ENCODE peak calls at places on chromosomes 16 and 17, in five cellular contexts. X is CD4-positive, alpha-beta T cell; W is cardiac fibroblast; B is left ventricle myocardium inferior; A is mesothelial cell of epicardium. P is an unnamed sample.
A peak's percentile ranks its signal among the peaks of the same experiment; 100 is the strongest.

GRCh38 chr17:373616-374225 is 21.1 kb upstream of the RPH3AL start:
- DNase-seq in X (no peak), W (no peak), B (peak; percentile 46), A (no peak), P (no peak)

GRCh38 chr17:28500712-28501379 is 5.3 kb upstream of the FOXN1 start:
- DNase-seq in X (no peak), W (no peak), B (no peak), A (no peak), P (no peak)

GRCh38 chr16:1486551-1487390 is 2.0 kb downstream of the PTX4 start:
- DNase-seq in X (no peak), W (no peak), B (no peak), A (no peak), P (peak; percentile 71)

GRCh38 chr17:7380855-7381683 is at the start of gene TNK1:
- DNase-seq in X (no peak), W (no peak), B (peak; percentile 48), A (no peak), P (no peak)

GRCh38 chr16:26317885-26318284 is 626.1 kb downstream of the HS3ST4 start:
- DNase-seq in X (no peak), W (no peak), B (no peak), A (no peak), P (no peak)

GRCh38 chr17:9456265-9456664 is 119.4 kb downstream of the STX8 start:
- DNase-seq in X (no peak), W (no peak), B (peak; percentile 26), A (no peak), P (no peak)

GRCh38 chr17:42484304-42484703 is 25.6 kb downstream of the ATP6V0A1 start:
- DNase-seq in X (peak; percentile 55), W (no peak), B (no peak), A (no peak), P (no peak)

GRCh38 chr16:17116595-17117322 is 354.0 kb downstream of the XYLT1 start:
- DNase-seq in X (no peak), W (no peak), B (no peak), A (no peak), P (no peak)

GRCh38 chr16:15996432-15997109 is 47.2 kb downstream of the ABCC1 start:
- DNase-seq in X (no peak), W (peak; percentile 92), B (no peak), A (no peak), P (no peak)

GRCh38 chr16:21943571-21943970 is 9.6 kb upstream of the UQCRC2 start:
- DNase-seq in X (no peak), W (no peak), B (no peak), A (no peak), P (no peak)

GRCh38 chr16:66391726-66392670 is 25.5 kb downstream of the CDH5 start:
- DNase-seq in X (no peak), W (no peak), B (no peak), A (no peak), P (peak; percentile 68)

GRCh38 chr17:78129385-78130079 is 977 bp upstream of the TMC6 start:
- DNase-seq in X (peak; percentile 45), W (no peak), B (no peak), A (no peak), P (no peak)

GRCh38 chr17:32763855-32764439 is 113.0 kb downstream of the MYO1D start:
- DNase-seq in X (no peak), W (no peak), B (no peak), A (no peak), P (no peak)

GRCh38 chr17:32772453-32773025 is 104.4 kb downstream of the MYO1D start:
- DNase-seq in X (no peak), W (no peak), B (no peak), A (no peak), P (no peak)

GRCh38 chr17:32771396-32771795 is 105.5 kb downstream of the MYO1D start:
- DNase-seq in X (no peak), W (no peak), B (no peak), A (no peak), P (no peak)

GRCh38 chr17:32774286-32775084 is 102.4 kb downstream of the MYO1D start:
- DNase-seq in X (no peak), W (no peak), B (no peak), A (no peak), P (no peak)

GRCh38 chr17:32769846-32770245 is 107.1 kb downstream of the MYO1D start:
- DNase-seq in X (no peak), W (no peak), B (no peak), A (no peak), P (no peak)
- TF ChIP-seq CTCF in X (no peak), W (no peak), B (no peak), A (no peak), P (peak; percentile 11)

DNA sequence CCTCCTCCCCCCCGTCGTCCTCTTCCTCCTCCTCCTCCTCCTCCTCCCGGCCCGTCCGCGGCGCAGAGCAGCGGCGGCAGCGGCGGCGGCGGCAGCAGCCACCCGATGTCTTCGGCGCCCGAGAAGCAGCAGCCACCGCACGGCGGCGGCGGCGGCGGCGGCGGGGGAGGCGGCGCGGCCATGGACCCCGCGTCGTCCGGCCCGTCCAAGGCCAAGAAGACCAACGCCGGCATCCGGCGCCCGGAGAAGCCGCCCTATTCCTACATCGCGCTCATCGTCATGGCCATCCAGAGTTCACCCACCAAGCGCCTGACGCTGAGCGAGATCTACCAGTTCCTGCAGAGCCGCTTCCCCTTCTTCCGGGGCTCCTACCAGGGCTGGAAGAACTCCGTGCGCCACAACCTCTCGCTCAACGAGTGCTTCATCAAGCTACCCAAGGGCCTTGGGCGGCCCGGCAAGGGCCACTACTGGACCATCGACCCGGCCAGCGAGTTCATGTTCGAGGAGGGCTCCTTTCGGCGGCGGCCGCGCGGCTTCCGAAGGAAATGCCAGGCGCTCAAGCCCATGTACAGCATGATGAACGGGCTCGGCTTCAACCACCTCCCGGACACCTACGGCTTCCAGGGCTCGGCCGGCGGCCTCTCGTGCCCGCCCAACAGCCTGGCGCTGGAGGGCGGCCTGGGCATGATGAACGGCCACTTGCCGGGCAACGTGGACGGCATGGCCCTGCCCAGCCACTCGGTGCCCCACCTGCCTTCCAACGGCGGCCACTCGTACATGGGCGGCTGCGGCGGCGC is at the start of gene FOXF1:
- DNase-seq in X (no peak), W (peak; percentile 41), B (no peak), A (no peak), P (no peak)
- TF ChIP-seq CTCF in X (no peak), W (no peak), B (no peak), A (no peak), P (no peak)

DNA sequence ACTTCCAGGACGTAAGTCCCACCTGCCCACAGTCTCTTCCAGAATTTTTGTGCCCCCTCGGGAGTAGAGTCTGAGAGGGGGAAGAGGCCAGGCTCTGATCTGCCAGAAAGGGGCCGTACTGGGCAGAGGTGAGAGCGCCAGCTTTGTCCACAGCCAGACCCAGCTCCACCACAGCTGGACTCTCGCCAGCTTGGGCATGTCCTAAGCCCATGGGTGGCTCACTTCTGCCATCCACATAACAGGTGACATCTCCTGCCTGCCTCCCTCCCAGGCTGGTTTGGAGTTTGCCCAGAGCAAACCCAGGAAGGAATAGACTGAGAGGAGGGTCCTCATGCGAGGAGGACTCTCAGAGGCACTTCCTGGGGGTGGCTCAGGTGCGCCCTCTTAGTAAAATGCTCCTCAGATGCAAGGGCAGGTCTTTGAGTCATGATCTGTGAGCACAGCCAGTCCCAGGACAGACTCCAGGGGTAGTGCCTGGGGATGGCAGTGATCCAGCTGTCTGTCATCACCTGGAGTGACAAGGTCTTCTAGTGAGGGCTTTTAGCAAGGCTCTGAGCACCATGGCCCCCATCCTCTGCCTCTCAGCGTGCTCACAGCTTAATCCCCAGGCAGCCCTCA is 89.2 kb downstream of the AMFR start:
- DNase-seq in X (no peak), W (no peak), B (peak; percentile 71), A (no peak), P (no peak)
- TF ChIP-seq CTCF in X (no peak), W (no peak), B (no peak), A (no peak), P (no peak)

GRCh38 chr16:81444448-81445121 is at the start of gene CMIP:
- DNase-seq in X (peak; percentile 81), W (peak; percentile 86), B (peak; percentile 87), A (peak; percentile 86), P (peak; percentile 94)

GRCh38 chr16:81445926-81446317 is 1.3 kb downstream of the CMIP start:
- DNase-seq in X (no peak), W (no peak), B (no peak), A (no peak), P (no peak)

GRCh38 chr16:81443688-81444447 is 740 bp upstream of the CMIP start:
- DNase-seq in X (no peak), W (no peak), B (peak; percentile 40), A (peak; percentile 59), P (no peak)

GRCh38 chr16:81446318-81447275 is 2.0 kb downstream of the CMIP start:
- DNase-seq in X (peak; percentile 34), W (no peak), B (no peak), A (no peak), P (no peak)

DNA sequence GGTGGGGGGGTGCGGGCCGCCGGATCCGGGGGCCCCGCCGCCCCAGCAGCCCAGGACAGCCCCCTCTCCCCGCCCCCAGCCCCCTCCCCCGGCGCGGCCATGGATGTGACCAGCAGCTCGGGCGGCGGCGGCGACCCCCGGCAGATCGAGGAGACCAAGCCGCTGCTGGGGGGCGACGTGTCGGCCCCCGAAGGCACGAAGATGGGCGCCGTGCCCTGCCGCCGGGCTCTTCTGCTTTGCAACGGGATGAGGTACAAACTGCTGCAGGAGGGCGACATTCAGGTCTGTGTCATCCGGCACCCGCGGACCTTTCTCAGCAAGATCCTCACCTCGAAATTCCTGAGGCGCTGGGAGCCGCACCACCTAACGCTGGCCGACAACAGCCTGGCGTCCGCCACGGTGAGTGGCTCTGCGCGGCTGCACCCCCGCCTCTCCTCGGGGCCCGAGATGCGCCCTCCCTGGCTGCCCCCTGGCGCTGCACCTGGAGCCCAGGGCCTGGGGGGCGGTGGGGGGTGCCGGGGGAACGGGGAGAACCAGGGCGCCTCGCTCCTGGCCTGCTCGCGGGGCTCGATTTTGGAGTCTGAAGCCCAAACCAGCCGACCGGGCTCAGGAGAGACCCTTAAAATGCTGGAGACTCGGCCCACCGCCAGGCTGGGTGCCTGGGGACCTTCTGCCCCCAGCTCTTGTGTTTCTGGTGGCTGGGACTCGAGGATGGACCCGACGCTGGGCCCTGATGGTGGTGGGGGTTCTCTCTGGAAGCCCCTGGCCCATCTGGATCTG is 725 bp downstream of the CMIP start:
- DNase-seq in X (peak; percentile 51), W (no peak), B (no peak), A (peak; percentile 62), P (no peak)
- TF ChIP-seq CTCF in X (peak; percentile 10), W (peak; percentile 15), B (peak; percentile 34), A (no peak), P (peak; percentile 34)

DNA sequence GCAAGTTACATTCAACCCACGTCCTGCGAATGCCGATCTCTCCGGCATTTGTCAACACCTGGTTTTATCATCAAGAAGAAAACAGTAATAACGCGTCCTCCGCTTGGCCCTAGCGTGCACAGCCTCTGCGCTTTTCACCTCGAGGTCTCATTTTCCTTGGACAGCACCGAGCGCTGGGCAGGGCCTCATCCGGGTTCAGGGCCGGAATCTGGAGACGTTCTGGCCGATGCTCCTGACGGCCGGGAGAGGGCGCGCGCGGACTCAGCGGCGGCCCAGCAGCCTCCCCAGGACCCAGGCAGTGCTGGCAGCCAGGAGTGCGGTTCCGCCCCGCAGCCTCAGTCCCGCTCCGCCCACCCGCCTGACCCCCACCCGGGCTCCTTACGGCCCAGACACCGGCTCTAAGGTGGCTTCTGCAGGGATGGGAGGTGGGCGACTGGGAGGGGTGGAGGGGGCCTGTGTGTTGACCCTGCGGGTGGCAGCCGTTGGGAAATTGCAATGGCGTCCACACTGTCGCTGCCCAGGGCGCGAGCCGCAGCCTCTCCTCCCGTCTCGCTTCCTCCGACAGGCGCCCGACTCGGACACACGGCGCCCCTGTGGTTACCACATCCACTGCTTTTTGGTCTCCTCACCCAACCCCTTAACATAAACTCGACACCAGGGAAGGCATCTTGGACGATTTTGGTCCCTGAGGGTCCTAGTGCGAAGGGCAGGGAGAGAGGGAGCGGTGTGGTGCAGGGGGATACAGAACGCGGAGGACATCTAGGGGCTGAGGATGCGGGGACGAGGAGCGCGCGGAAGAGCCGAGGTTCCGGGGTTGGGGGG is 7.4 kb upstream of the FLYWCH1 start:
- DNase-seq in X (peak; percentile 71), W (peak; percentile 91), B (peak; percentile 87), A (peak; percentile 85), P (peak; percentile 93)
- TF ChIP-seq CTCF in X (peak; percentile 91), W (peak; percentile 87), B (peak; percentile 98), A (peak; percentile 78), P (peak; percentile 97)